ENCODE peak calls at places on chromosomes 5 and 9, in eight cellular contexts. One of them, this sample, is unnamed.
A peak's percentile ranks its signal among the peaks of the same experiment; 100 is the strongest.

GRCh38 chr5:116652903-116653302 is 78.3 kb upstream of the SEMA6A start:
- DNase-seq in AG09309: no peak
- DNase-seq in activated CD4-positive, alpha-beta T cell treated with anti-CD3 and anti-CD28 coated beads for 48 hours: no peak
- DNase-seq in AG20443: no peak
- DNase-seq in psoas muscle: no peak
- DNase-seq in NCI-H774: no peak
- DNase-seq in AG08396: no peak
- DNase-seq in iPS DF 6.9: no peak
- DNase-seq in this sample: no peak

GRCh38 chr5:111754190-111754589 is 2.8 kb downstream of the NREP start:
- DNase-seq in activated CD4-positive, alpha-beta T cell treated with anti-CD3 and anti-CD28 coated beads for 48 hours: no peak
- DNase-seq in NCI-H774: no peak
- DNase-seq in iPS DF 6.9: no peak
- DNase-seq in AG20443: no peak
- DNase-seq in psoas muscle: no peak
- DNase-seq in AG08396: no peak
- DNase-seq in AG09309: no peak
- DNase-seq in this sample: no peak

GRCh38 chr9:91102269-91102668 is 259.4 kb downstream of the AUH start:
- DNase-seq in iPS DF 6.9: no peak
- DNase-seq in psoas muscle: no peak
- DNase-seq in activated CD4-positive, alpha-beta T cell treated with anti-CD3 and anti-CD28 coated beads for 48 hours: no peak
- DNase-seq in NCI-H774: no peak
- DNase-seq in AG09309: no peak
- DNase-seq in AG08396: no peak
- DNase-seq in AG20443: no peak
- DNase-seq in this sample: no peak

GRCh38 chr9:73132034-73132776 is 19.5 kb upstream of the ANXA1 start:
- DNase-seq in NCI-H774: peak; percentile 42
- DNase-seq in AG20443: peak; percentile 73
- DNase-seq in AG09309: no peak
- DNase-seq in AG08396: peak; percentile 64
- DNase-seq in iPS DF 6.9: no peak
- DNase-seq in psoas muscle: peak; percentile 72
- DNase-seq in activated CD4-positive, alpha-beta T cell treated with anti-CD3 and anti-CD28 coated beads for 48 hours: peak; percentile 69
- DNase-seq in this sample: peak; percentile 65

GRCh38 chr9:37951671-37952579 is 48.0 kb upstream of the SLC25A51 start:
- DNase-seq in AG09309: no peak
- DNase-seq in AG20443: no peak
- DNase-seq in AG08396: no peak
- DNase-seq in NCI-H774: no peak
- DNase-seq in psoas muscle: no peak
- DNase-seq in iPS DF 6.9: no peak
- DNase-seq in activated CD4-positive, alpha-beta T cell treated with anti-CD3 and anti-CD28 coated beads for 48 hours: no peak
- DNase-seq in this sample: no peak

GRCh38 chr9:137366445-137366810 is 56.5 kb downstream of the EXD3 start:
- DNase-seq in AG20443: no peak
- DNase-seq in AG09309: no peak
- DNase-seq in NCI-H774: no peak
- DNase-seq in activated CD4-positive, alpha-beta T cell treated with anti-CD3 and anti-CD28 coated beads for 48 hours: no peak
- DNase-seq in psoas muscle: no peak
- DNase-seq in iPS DF 6.9: no peak
- DNase-seq in AG08396: no peak
- DNase-seq in this sample: peak; percentile 11

GRCh38 chr9:100346836-100347235 is 5.9 kb downstream of the TEX10 start:
- DNase-seq in AG09309: peak; percentile 61
- DNase-seq in activated CD4-positive, alpha-beta T cell treated with anti-CD3 and anti-CD28 coated beads for 48 hours: no peak
- DNase-seq in iPS DF 6.9: no peak
- DNase-seq in AG08396: peak; percentile 59
- DNase-seq in NCI-H774: no peak
- DNase-seq in psoas muscle: no peak
- DNase-seq in AG20443: peak; percentile 76
- DNase-seq in this sample: no peak

GRCh38 chr5:2776338-2777302 is 25.1 kb upstream of the IRX2 start:
- DNase-seq in iPS DF 6.9: no peak
- DNase-seq in AG09309: no peak
- DNase-seq in activated CD4-positive, alpha-beta T cell treated with anti-CD3 and anti-CD28 coated beads for 48 hours: no peak
- DNase-seq in NCI-H774: no peak
- DNase-seq in AG20443: no peak
- DNase-seq in AG08396: no peak
- DNase-seq in psoas muscle: no peak
- DNase-seq in this sample: no peak

GRCh38 chr9:137213160-137214060 is 7.9 kb downstream of the NDOR1 start:
- DNase-seq in iPS DF 6.9: no peak
- DNase-seq in AG09309: no peak
- DNase-seq in activated CD4-positive, alpha-beta T cell treated with anti-CD3 and anti-CD28 coated beads for 48 hours: no peak
- DNase-seq in psoas muscle: no peak
- DNase-seq in AG08396: no peak
- DNase-seq in AG20443: peak; percentile 18
- DNase-seq in NCI-H774: no peak
- DNase-seq in this sample: no peak

GRCh38 chr9:27590636-27591035 is 17.4 kb upstream of the C9orf72 start:
- DNase-seq in activated CD4-positive, alpha-beta T cell treated with anti-CD3 and anti-CD28 coated beads for 48 hours: no peak
- DNase-seq in AG09309: no peak
- DNase-seq in psoas muscle: no peak
- DNase-seq in iPS DF 6.9: no peak
- DNase-seq in NCI-H774: no peak
- DNase-seq in AG08396: no peak
- DNase-seq in AG20443: no peak
- DNase-seq in this sample: no peak

GRCh38 chr9:136437430-136437829 is 2.2 kb downstream of the INPP5E start:
- DNase-seq in NCI-H774: no peak
- DNase-seq in AG20443: peak; percentile 70
- DNase-seq in activated CD4-positive, alpha-beta T cell treated with anti-CD3 and anti-CD28 coated beads for 48 hours: no peak
- DNase-seq in iPS DF 6.9: no peak
- DNase-seq in AG08396: peak; percentile 56
- DNase-seq in psoas muscle: no peak
- DNase-seq in AG09309: no peak
- DNase-seq in this sample: no peak

GRCh38 chr9:137462396-137463193 is 3.5 kb upstream of the NSMF start:
- DNase-seq in AG09309: no peak
- DNase-seq in iPS DF 6.9: no peak
- DNase-seq in psoas muscle: peak; percentile 51
- DNase-seq in NCI-H774: no peak
- DNase-seq in AG08396: no peak
- DNase-seq in AG20443: no peak
- DNase-seq in activated CD4-positive, alpha-beta T cell treated with anti-CD3 and anti-CD28 coated beads for 48 hours: no peak
- DNase-seq in this sample: no peak

GRCh38 chr9:2337131-2337530 is 284.5 kb upstream of the VLDLR start:
- DNase-seq in psoas muscle: no peak
- DNase-seq in AG20443: no peak
- DNase-seq in iPS DF 6.9: no peak
- DNase-seq in AG09309: no peak
- DNase-seq in AG08396: no peak
- DNase-seq in NCI-H774: peak; percentile 21
- DNase-seq in activated CD4-positive, alpha-beta T cell treated with anti-CD3 and anti-CD28 coated beads for 48 hours: no peak
- DNase-seq in this sample: no peak

GRCh38 chr5:143751342-143751741 is 60.6 kb upstream of the HMHB1 start:
- DNase-seq in AG20443: no peak
- DNase-seq in iPS DF 6.9: no peak
- DNase-seq in activated CD4-positive, alpha-beta T cell treated with anti-CD3 and anti-CD28 coated beads for 48 hours: no peak
- DNase-seq in NCI-H774: no peak
- DNase-seq in AG09309: no peak
- DNase-seq in AG08396: no peak
- DNase-seq in psoas muscle: no peak
- DNase-seq in this sample: no peak

GRCh38 chr5:36305571-36306326 is 4.0 kb upstream of the RANBP3L start:
- DNase-seq in AG20443: peak; percentile 70
- DNase-seq in activated CD4-positive, alpha-beta T cell treated with anti-CD3 and anti-CD28 coated beads for 48 hours: peak; percentile 20
- DNase-seq in psoas muscle: peak; percentile 66
- DNase-seq in iPS DF 6.9: peak; percentile 5
- DNase-seq in NCI-H774: peak; percentile 77
- DNase-seq in AG08396: peak; percentile 41
- DNase-seq in AG09309: no peak
- DNase-seq in this sample: peak; percentile 48

GRCh38 chr9:110579763-110580255 is 268 bp upstream of the SVEP1 start:
- DNase-seq in AG09309: peak; percentile 69
- DNase-seq in NCI-H774: no peak
- DNase-seq in iPS DF 6.9: no peak
- DNase-seq in AG20443: peak; percentile 85
- DNase-seq in psoas muscle: no peak
- DNase-seq in AG08396: peak; percentile 85
- DNase-seq in activated CD4-positive, alpha-beta T cell treated with anti-CD3 and anti-CD28 coated beads for 48 hours: no peak
- DNase-seq in this sample: peak; percentile 50

GRCh38 chr5:154607746-154608145 is 129.7 kb upstream of the HAND1 start:
- DNase-seq in NCI-H774: no peak
- DNase-seq in iPS DF 6.9: no peak
- DNase-seq in psoas muscle: no peak
- DNase-seq in AG20443: no peak
- DNase-seq in AG08396: no peak
- DNase-seq in activated CD4-positive, alpha-beta T cell treated with anti-CD3 and anti-CD28 coated beads for 48 hours: no peak
- DNase-seq in AG09309: no peak
- DNase-seq in this sample: no peak

GRCh38 chr9:134293576-134294227 is 32.6 kb upstream of the RXRA start:
- DNase-seq in iPS DF 6.9: no peak
- DNase-seq in AG20443: peak; percentile 81
- DNase-seq in AG08396: peak; percentile 72
- DNase-seq in AG09309: no peak
- DNase-seq in psoas muscle: peak; percentile 56
- DNase-seq in NCI-H774: no peak
- DNase-seq in activated CD4-positive, alpha-beta T cell treated with anti-CD3 and anti-CD28 coated beads for 48 hours: no peak
- DNase-seq in this sample: peak; percentile 38

GRCh38 chr5:177132504-177133118 is 962 bp upstream of the NSD1 start:
- DNase-seq in NCI-H774: no peak
- DNase-seq in psoas muscle: peak; percentile 69
- DNase-seq in AG20443: peak; percentile 31
- DNase-seq in activated CD4-positive, alpha-beta T cell treated with anti-CD3 and anti-CD28 coated beads for 48 hours: peak; percentile 58
- DNase-seq in iPS DF 6.9: no peak
- DNase-seq in AG08396: peak; percentile 36
- DNase-seq in AG09309: no peak
- DNase-seq in this sample: no peak

GRCh38 chr9:130225586-130225985 is 40.0 kb upstream of the HMCN2 start:
- DNase-seq in AG09309: no peak
- DNase-seq in iPS DF 6.9: no peak
- DNase-seq in activated CD4-positive, alpha-beta T cell treated with anti-CD3 and anti-CD28 coated beads for 48 hours: no peak
- DNase-seq in AG20443: no peak
- DNase-seq in NCI-H774: no peak
- DNase-seq in AG08396: no peak
- DNase-seq in psoas muscle: peak; percentile 37
- DNase-seq in this sample: no peak

GRCh38 chr9:137451976-137452760 is 7.0 kb downstream of the NSMF start:
- DNase-seq in AG08396: no peak
- DNase-seq in iPS DF 6.9: no peak
- DNase-seq in AG09309: no peak
- DNase-seq in psoas muscle: peak; percentile 58
- DNase-seq in AG20443: no peak
- DNase-seq in NCI-H774: no peak
- DNase-seq in activated CD4-positive, alpha-beta T cell treated with anti-CD3 and anti-CD28 coated beads for 48 hours: peak; percentile 2
- DNase-seq in this sample: peak; percentile 20

GRCh38 chr5:96017951-96018350 is 56.3 kb upstream of the ELL2 start:
- DNase-seq in AG20443: peak; percentile 43
- DNase-seq in psoas muscle: no peak
- DNase-seq in activated CD4-positive, alpha-beta T cell treated with anti-CD3 and anti-CD28 coated beads for 48 hours: no peak
- DNase-seq in AG09309: peak; percentile 61
- DNase-seq in iPS DF 6.9: no peak
- DNase-seq in NCI-H774: no peak
- DNase-seq in AG08396: peak; percentile 21
- DNase-seq in this sample: no peak